ENCODE peak calls at places on chromosomes 7 and 10, in five cellular contexts. One of them, this sample, is unnamed.

GRCh38 chr10:15461353-15462108 is 90.4 kb upstream of the FAM171A1 start:
- DNase-seq in NCI-H1417 treated with DMSO at 0.1 percent for 48 hours: no peak
- DNase-seq in activated CD4-positive, alpha-beta T cell treated with anti-CD3 and anti-CD28 coated beads, Interleukin-2, amount 10 ng/mL, durations not matched to agents 7 days and 5 days: no peak
- DNase-seq in HCT116: peak
- DNase-seq in cardiac fibroblast: peak
- DNase-seq in this sample: no peak

GRCh38 chr10:53664620-53665019 is 892.0 kb upstream of the MBL2 start:
- DNase-seq in NCI-H1417 treated with DMSO at 0.1 percent for 48 hours: no peak
- DNase-seq in activated CD4-positive, alpha-beta T cell treated with anti-CD3 and anti-CD28 coated beads, Interleukin-2, amount 10 ng/mL, durations not matched to agents 7 days and 5 days: no peak
- DNase-seq in HCT116: no peak
- DNase-seq in cardiac fibroblast: no peak
- DNase-seq in this sample: no peak

GRCh38 chr10:30557884-30558283 is 71.7 kb downstream of the LYZL2 start:
- DNase-seq in NCI-H1417 treated with DMSO at 0.1 percent for 48 hours: no peak
- DNase-seq in activated CD4-positive, alpha-beta T cell treated with anti-CD3 and anti-CD28 coated beads, Interleukin-2, amount 10 ng/mL, durations not matched to agents 7 days and 5 days: no peak
- DNase-seq in HCT116: no peak
- DNase-seq in cardiac fibroblast: peak
- DNase-seq in this sample: no peak

GRCh38 chr7:135672560-135673359 is 10.4 kb downstream of the STMP1 start:
- DNase-seq in NCI-H1417 treated with DMSO at 0.1 percent for 48 hours: peak
- DNase-seq in activated CD4-positive, alpha-beta T cell treated with anti-CD3 and anti-CD28 coated beads, Interleukin-2, amount 10 ng/mL, durations not matched to agents 7 days and 5 days: peak
- DNase-seq in HCT116: peak
- DNase-seq in cardiac fibroblast: peak
- DNase-seq in this sample: no peak

GRCh38 chr10:100341953-100342626 is 4.9 kb upstream of the SCD start:
- DNase-seq in NCI-H1417 treated with DMSO at 0.1 percent for 48 hours: no peak
- DNase-seq in activated CD4-positive, alpha-beta T cell treated with anti-CD3 and anti-CD28 coated beads, Interleukin-2, amount 10 ng/mL, durations not matched to agents 7 days and 5 days: peak
- DNase-seq in HCT116: peak
- DNase-seq in cardiac fibroblast: peak
- DNase-seq in this sample: no peak

GRCh38 chr10:78685466-78686163 is 383.2 kb upstream of the ZMIZ1 start:
- DNase-seq in NCI-H1417 treated with DMSO at 0.1 percent for 48 hours: no peak
- DNase-seq in activated CD4-positive, alpha-beta T cell treated with anti-CD3 and anti-CD28 coated beads, Interleukin-2, amount 10 ng/mL, durations not matched to agents 7 days and 5 days: no peak
- DNase-seq in HCT116: no peak
- DNase-seq in cardiac fibroblast: peak
- DNase-seq in this sample: no peak

GRCh38 chr7:103613655-103614642 is 167.9 kb upstream of the SLC26A5 start:
- DNase-seq in NCI-H1417 treated with DMSO at 0.1 percent for 48 hours: no peak
- DNase-seq in activated CD4-positive, alpha-beta T cell treated with anti-CD3 and anti-CD28 coated beads, Interleukin-2, amount 10 ng/mL, durations not matched to agents 7 days and 5 days: no peak
- DNase-seq in HCT116: no peak
- DNase-seq in cardiac fibroblast: peak
- DNase-seq in this sample: no peak

GRCh38 chr7:94529516-94529915 is 19.9 kb downstream of the CASD1 start:
- DNase-seq in NCI-H1417 treated with DMSO at 0.1 percent for 48 hours: no peak
- DNase-seq in activated CD4-positive, alpha-beta T cell treated with anti-CD3 and anti-CD28 coated beads, Interleukin-2, amount 10 ng/mL, durations not matched to agents 7 days and 5 days: no peak
- DNase-seq in HCT116: no peak
- DNase-seq in cardiac fibroblast: peak
- DNase-seq in this sample: no peak

GRCh38 chr10:15877836-15878576 is 17.7 kb upstream of the MINDY3 start:
- DNase-seq in NCI-H1417 treated with DMSO at 0.1 percent for 48 hours: no peak
- DNase-seq in activated CD4-positive, alpha-beta T cell treated with anti-CD3 and anti-CD28 coated beads, Interleukin-2, amount 10 ng/mL, durations not matched to agents 7 days and 5 days: no peak
- DNase-seq in HCT116: no peak
- DNase-seq in cardiac fibroblast: no peak
- DNase-seq in this sample: no peak

GRCh38 chr7:158821173-158822021 is 7.9 kb downstream of the ESYT2 start:
- DNase-seq in NCI-H1417 treated with DMSO at 0.1 percent for 48 hours: no peak
- DNase-seq in activated CD4-positive, alpha-beta T cell treated with anti-CD3 and anti-CD28 coated beads, Interleukin-2, amount 10 ng/mL, durations not matched to agents 7 days and 5 days: peak
- DNase-seq in HCT116: peak
- DNase-seq in cardiac fibroblast: peak
- DNase-seq in this sample: no peak

GRCh38 chr10:112812571-112812970 is 137.5 kb upstream of the TCF7L2 start:
- DNase-seq in NCI-H1417 treated with DMSO at 0.1 percent for 48 hours: no peak
- DNase-seq in activated CD4-positive, alpha-beta T cell treated with anti-CD3 and anti-CD28 coated beads, Interleukin-2, amount 10 ng/mL, durations not matched to agents 7 days and 5 days: no peak
- DNase-seq in HCT116: no peak
- DNase-seq in cardiac fibroblast: no peak
- DNase-seq in this sample: no peak

GRCh38 chr7:139940866-139941265 is 111.8 kb downstream of the TBXAS1 start:
- DNase-seq in NCI-H1417 treated with DMSO at 0.1 percent for 48 hours: no peak
- DNase-seq in activated CD4-positive, alpha-beta T cell treated with anti-CD3 and anti-CD28 coated beads, Interleukin-2, amount 10 ng/mL, durations not matched to agents 7 days and 5 days: peak
- DNase-seq in HCT116: no peak
- DNase-seq in cardiac fibroblast: no peak
- DNase-seq in this sample: no peak

GRCh38 chr10:43255644-43256431 is 11.0 kb downstream of the RASGEF1A start:
- DNase-seq in NCI-H1417 treated with DMSO at 0.1 percent for 48 hours: no peak
- DNase-seq in activated CD4-positive, alpha-beta T cell treated with anti-CD3 and anti-CD28 coated beads, Interleukin-2, amount 10 ng/mL, durations not matched to agents 7 days and 5 days: peak
- DNase-seq in HCT116: peak
- DNase-seq in cardiac fibroblast: peak
- DNase-seq in this sample: no peak

This sample was measured in T follicular helper cell.